ENCODE peak calls at places on chromosomes 13 and 19, in five cellular contexts. One of them, this sample, is unnamed.

GRCh38 chr19:51122112-51122981 is 2.4 kb upstream of the SIGLEC9 start:
- DNase-seq in fibroblast of pulmonary artery: peak
- DNase-seq in upper lobe of right lung: no peak
- DNase-seq in GM12865: no peak
- DNase-seq in CD4-positive, alpha-beta T cell: no peak
- DNase-seq in this sample: no peak

GRCh38 chr19:12825259-12826131 is 8.9 kb downstream of the RTBDN start:
- DNase-seq in fibroblast of pulmonary artery: no peak
- DNase-seq in upper lobe of right lung: no peak
- DNase-seq in GM12865: no peak
- DNase-seq in CD4-positive, alpha-beta T cell: no peak
- DNase-seq in this sample: peak

GRCh38 chr19:16894080-16894479 is 5.3 kb downstream of the F2RL3 start:
- DNase-seq in fibroblast of pulmonary artery: no peak
- DNase-seq in upper lobe of right lung: no peak
- DNase-seq in GM12865: peak
- DNase-seq in CD4-positive, alpha-beta T cell: no peak
- DNase-seq in this sample: no peak

GRCh38 chr13:29684441-29684840 is 89.0 kb upstream of the SLC7A1 start:
- DNase-seq in fibroblast of pulmonary artery: peak
- DNase-seq in upper lobe of right lung: no peak
- DNase-seq in GM12865: no peak
- DNase-seq in CD4-positive, alpha-beta T cell: no peak
- DNase-seq in this sample: no peak

GRCh38 chr13:114143806-114144605 is 11.6 kb upstream of the RASA3 start:
- DNase-seq in fibroblast of pulmonary artery: no peak
- DNase-seq in upper lobe of right lung: peak
- DNase-seq in GM12865: peak
- DNase-seq in CD4-positive, alpha-beta T cell: peak
- DNase-seq in this sample: peak

GRCh38 chr19:45117167-45117594 is 24.2 kb downstream of the PPP1R37 start:
- DNase-seq in fibroblast of pulmonary artery: no peak
- DNase-seq in upper lobe of right lung: peak
- DNase-seq in GM12865: peak
- DNase-seq in CD4-positive, alpha-beta T cell: no peak
- DNase-seq in this sample: peak

GRCh38 chr13:113110048-113110851 is 4.7 kb downstream of the F7 start:
- DNase-seq in fibroblast of pulmonary artery: no peak
- DNase-seq in upper lobe of right lung: peak
- DNase-seq in GM12865: no peak
- DNase-seq in CD4-positive, alpha-beta T cell: no peak
- DNase-seq in this sample: no peak

GRCh38 chr19:461664-462551 is 1.1 kb upstream of the SHC2 start:
- DNase-seq in fibroblast of pulmonary artery: no peak
- DNase-seq in upper lobe of right lung: peak
- DNase-seq in GM12865: no peak
- DNase-seq in CD4-positive, alpha-beta T cell: no peak
- DNase-seq in this sample: no peak

GRCh38 chr19:55082023-55082851 is 6.6 kb downstream of the EPS8L1 start:
- DNase-seq in fibroblast of pulmonary artery: peak
- DNase-seq in upper lobe of right lung: no peak
- DNase-seq in GM12865: peak
- DNase-seq in CD4-positive, alpha-beta T cell: peak
- DNase-seq in this sample: no peak

GRCh38 chr13:48492123-48493075 is 40.5 kb downstream of the RCBTB2 start:
- DNase-seq in fibroblast of pulmonary artery: peak
- DNase-seq in upper lobe of right lung: peak
- DNase-seq in GM12865: peak
- DNase-seq in CD4-positive, alpha-beta T cell: peak
- DNase-seq in this sample: peak

GRCh38 chr13:24407844-24408243 is 98.5 kb downstream of the C1QTNF9 start:
- DNase-seq in fibroblast of pulmonary artery: no peak
- DNase-seq in upper lobe of right lung: no peak
- DNase-seq in GM12865: no peak
- DNase-seq in CD4-positive, alpha-beta T cell: no peak
- DNase-seq in this sample: no peak

GRCh38 chr13:75607447-75607846 is 28.7 kb upstream of the LMO7 start:
- DNase-seq in fibroblast of pulmonary artery: no peak
- DNase-seq in upper lobe of right lung: no peak
- DNase-seq in GM12865: no peak
- DNase-seq in CD4-positive, alpha-beta T cell: no peak
- DNase-seq in this sample: no peak

GRCh38 chr19:5877869-5878268 is 7.5 kb upstream of the FUT5 start:
- DNase-seq in fibroblast of pulmonary artery: no peak
- DNase-seq in upper lobe of right lung: no peak
- DNase-seq in GM12865: no peak
- DNase-seq in CD4-positive, alpha-beta T cell: no peak
- DNase-seq in this sample: no peak

GRCh38 chr19:15412832-15413231 is 6.0 kb downstream of the AKAP8L start:
- DNase-seq in fibroblast of pulmonary artery: no peak
- DNase-seq in upper lobe of right lung: no peak
- DNase-seq in GM12865: no peak
- DNase-seq in CD4-positive, alpha-beta T cell: no peak
- DNase-seq in this sample: no peak

GRCh38 chr19:6740589-6741348 is 1.3 kb downstream of the TRIP10 start:
- DNase-seq in fibroblast of pulmonary artery: no peak
- DNase-seq in upper lobe of right lung: peak
- DNase-seq in GM12865: peak
- DNase-seq in CD4-positive, alpha-beta T cell: no peak
- DNase-seq in this sample: no peak

GRCh38 chr19:39082167-39082566 is 2.0 kb upstream of the ACP7 start:
- DNase-seq in fibroblast of pulmonary artery: no peak
- DNase-seq in upper lobe of right lung: no peak
- DNase-seq in GM12865: no peak
- DNase-seq in CD4-positive, alpha-beta T cell: no peak
- DNase-seq in this sample: no peak

DNA sequence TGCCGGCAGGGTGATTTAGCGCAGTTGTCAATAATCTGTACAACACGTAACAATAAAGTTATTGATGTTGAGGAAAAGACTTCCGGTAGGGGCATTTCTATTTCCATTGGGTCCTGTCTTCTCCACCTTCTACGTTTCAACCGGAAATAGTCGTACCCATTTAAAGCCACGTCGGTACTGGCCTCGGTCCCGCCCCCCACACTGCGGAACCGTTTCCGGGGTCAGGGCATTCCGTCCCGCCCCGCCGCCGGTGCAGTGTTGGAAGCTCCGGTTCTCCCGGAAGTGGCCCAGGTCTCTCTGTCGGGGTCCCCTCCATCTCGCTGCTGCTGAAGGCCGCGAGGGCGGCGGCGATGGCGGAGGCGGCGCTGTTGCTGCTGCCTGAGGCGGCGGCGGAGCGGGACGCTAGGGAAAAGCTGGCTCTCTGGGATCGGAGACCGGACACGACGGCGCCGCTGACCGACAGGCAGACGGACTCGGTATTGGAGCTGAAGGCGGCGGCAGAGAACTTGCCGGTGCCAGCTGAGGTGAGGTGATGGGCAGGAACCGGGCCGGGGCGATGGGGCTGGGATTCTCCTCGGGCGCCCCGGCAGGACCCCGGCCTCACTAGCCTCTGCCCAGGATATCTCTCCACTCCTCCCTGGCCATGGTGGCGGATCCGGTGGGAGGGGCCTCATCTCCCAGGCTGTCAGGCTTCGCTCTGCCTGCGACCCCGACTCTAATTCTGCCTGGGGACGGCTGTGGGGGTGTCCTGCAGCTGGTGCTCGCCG is at the start of gene COG3:
- DNase-seq in fibroblast of pulmonary artery: peak
- DNase-seq in upper lobe of right lung: peak
- DNase-seq in GM12865: peak
- DNase-seq in CD4-positive, alpha-beta T cell: peak
- DNase-seq in this sample: peak
- TF ChIP-seq CTCF in fibroblast of pulmonary artery: no peak
- TF ChIP-seq CTCF in upper lobe of right lung: no peak
- TF ChIP-seq CTCF in GM12865: peak
- TF ChIP-seq CTCF in CD4-positive, alpha-beta T cell: peak
- TF ChIP-seq CTCF in this sample: peak

GRCh38 chr13:74015137-74015536 is 119.1 kb downstream of the KLF12 start:
- DNase-seq in fibroblast of pulmonary artery: peak
- DNase-seq in upper lobe of right lung: no peak
- DNase-seq in GM12865: peak
- DNase-seq in CD4-positive, alpha-beta T cell: no peak
- DNase-seq in this sample: no peak
- TF ChIP-seq CTCF in fibroblast of pulmonary artery: peak
- TF ChIP-seq CTCF in upper lobe of right lung: peak
- TF ChIP-seq CTCF in GM12865: no peak
- TF ChIP-seq CTCF in CD4-positive, alpha-beta T cell: no peak
- TF ChIP-seq CTCF in this sample: no peak

DNA sequence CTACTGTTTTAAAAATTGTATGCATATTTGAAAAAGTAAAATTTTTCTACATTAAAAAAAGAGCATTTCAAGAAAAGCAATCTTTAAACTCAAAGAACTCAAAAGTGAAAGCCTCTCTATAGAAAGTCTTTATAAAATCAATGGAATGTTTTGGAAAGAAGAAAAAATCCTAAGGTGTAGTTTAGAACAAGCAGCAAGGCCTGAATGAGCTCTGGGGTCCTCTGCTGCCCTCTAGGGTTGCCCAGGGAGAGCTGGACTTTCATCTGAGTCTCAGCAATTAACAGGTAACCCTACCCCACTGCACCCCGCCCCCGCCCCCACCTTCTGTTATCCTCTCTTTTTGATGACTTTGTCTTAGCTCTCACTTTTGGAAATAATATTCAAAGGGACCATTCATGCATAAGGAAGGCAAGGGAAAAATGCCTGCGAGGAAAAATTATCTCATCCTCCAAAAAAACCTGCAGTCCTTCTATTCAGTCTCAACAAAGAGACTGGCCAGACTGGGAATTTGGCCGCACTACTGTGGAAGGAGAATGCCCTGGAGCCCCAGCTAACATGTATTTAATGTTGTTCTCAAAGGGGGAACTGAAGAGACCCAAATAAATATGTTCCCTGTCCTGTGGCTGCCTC is 24.1 kb downstream of the SLC25A30 start:
- DNase-seq in fibroblast of pulmonary artery: peak
- DNase-seq in upper lobe of right lung: no peak
- DNase-seq in GM12865: peak
- DNase-seq in CD4-positive, alpha-beta T cell: no peak
- DNase-seq in this sample: peak
- TF ChIP-seq CTCF in fibroblast of pulmonary artery: peak
- TF ChIP-seq CTCF in upper lobe of right lung: peak
- TF ChIP-seq CTCF in GM12865: peak
- TF ChIP-seq CTCF in CD4-positive, alpha-beta T cell: peak
- TF ChIP-seq CTCF in this sample: peak

DNA sequence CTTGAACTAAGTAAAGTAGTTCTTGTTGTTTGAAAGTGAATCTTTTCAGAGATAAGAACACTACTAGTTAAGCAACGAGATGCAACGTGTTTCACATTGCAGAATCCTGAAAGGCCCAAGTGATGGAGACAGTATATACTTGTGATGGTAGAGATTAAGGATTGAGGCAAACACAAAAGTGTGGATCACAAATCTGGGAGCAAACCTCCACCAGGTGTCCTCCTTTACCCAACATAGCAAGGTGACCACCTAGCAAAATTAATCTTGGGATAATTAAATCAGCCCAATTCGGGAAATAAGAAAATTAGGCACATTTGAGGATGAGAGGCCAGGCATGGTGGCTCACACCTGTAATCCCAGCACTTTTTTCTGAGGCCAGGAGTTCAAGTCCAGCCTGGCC is 563.9 kb downstream of the DACH1 start:
- DNase-seq in fibroblast of pulmonary artery: peak
- DNase-seq in upper lobe of right lung: no peak
- DNase-seq in GM12865: no peak
- DNase-seq in CD4-positive, alpha-beta T cell: no peak
- DNase-seq in this sample: no peak
- TF ChIP-seq CTCF in fibroblast of pulmonary artery: peak
- TF ChIP-seq CTCF in upper lobe of right lung: no peak
- TF ChIP-seq CTCF in GM12865: no peak
- TF ChIP-seq CTCF in CD4-positive, alpha-beta T cell: no peak
- TF ChIP-seq CTCF in this sample: no peak

DNA sequence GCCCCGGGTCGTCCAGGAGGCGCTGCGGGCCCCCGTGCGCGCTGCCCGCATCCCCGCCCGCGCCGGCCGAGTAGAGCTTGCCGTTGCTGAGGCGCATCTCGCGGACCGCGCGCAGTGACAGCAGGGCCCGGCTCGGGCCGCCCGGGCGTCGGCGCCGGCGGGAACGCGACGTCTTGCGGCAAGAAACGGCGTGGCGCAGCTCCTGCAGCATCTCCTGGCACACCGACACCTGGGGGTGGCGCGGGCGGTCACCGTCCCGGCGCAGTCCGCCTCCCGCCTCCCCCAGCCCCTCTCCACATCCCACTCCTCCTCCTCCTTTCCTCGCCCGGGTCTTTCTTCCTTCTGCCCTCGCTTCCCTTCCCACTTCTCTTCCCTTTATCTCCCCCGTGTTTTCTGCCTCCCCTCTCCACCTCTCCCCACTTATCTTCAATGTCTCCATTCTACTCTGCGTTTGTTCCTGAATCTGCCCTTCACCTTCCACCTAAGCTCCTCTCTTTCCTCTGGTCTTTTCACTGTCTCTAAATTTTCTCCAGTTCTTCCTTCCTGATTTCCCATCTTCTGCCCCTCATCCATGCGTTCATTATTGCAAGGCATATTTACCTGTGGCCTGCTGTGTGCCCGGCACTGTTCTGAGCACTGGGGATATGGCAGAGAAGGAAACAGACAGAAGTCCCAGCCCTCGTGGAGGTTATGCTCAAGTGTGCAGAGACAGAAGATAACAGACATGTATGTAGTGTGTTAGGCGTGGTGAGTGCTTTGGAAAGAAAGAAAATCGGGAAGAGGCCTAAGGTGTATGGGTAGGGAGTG is 5.2 kb upstream of the ATP1A3 start:
- DNase-seq in fibroblast of pulmonary artery: no peak
- DNase-seq in upper lobe of right lung: no peak
- DNase-seq in GM12865: no peak
- DNase-seq in CD4-positive, alpha-beta T cell: no peak
- DNase-seq in this sample: no peak
- TF ChIP-seq CTCF in fibroblast of pulmonary artery: no peak
- TF ChIP-seq CTCF in upper lobe of right lung: no peak
- TF ChIP-seq CTCF in GM12865: no peak
- TF ChIP-seq CTCF in CD4-positive, alpha-beta T cell: no peak
- TF ChIP-seq CTCF in this sample: no peak

GRCh38 chr19:3512562-3512961 is 6.5 kb downstream of the FZR1 start:
- DNase-seq in fibroblast of pulmonary artery: no peak
- DNase-seq in upper lobe of right lung: no peak
- DNase-seq in GM12865: no peak
- DNase-seq in CD4-positive, alpha-beta T cell: no peak
- DNase-seq in this sample: no peak
- TF ChIP-seq CTCF in fibroblast of pulmonary artery: no peak
- TF ChIP-seq CTCF in upper lobe of right lung: no peak
- TF ChIP-seq CTCF in GM12865: no peak
- TF ChIP-seq CTCF in CD4-positive, alpha-beta T cell: no peak
- TF ChIP-seq CTCF in this sample: no peak

DNA sequence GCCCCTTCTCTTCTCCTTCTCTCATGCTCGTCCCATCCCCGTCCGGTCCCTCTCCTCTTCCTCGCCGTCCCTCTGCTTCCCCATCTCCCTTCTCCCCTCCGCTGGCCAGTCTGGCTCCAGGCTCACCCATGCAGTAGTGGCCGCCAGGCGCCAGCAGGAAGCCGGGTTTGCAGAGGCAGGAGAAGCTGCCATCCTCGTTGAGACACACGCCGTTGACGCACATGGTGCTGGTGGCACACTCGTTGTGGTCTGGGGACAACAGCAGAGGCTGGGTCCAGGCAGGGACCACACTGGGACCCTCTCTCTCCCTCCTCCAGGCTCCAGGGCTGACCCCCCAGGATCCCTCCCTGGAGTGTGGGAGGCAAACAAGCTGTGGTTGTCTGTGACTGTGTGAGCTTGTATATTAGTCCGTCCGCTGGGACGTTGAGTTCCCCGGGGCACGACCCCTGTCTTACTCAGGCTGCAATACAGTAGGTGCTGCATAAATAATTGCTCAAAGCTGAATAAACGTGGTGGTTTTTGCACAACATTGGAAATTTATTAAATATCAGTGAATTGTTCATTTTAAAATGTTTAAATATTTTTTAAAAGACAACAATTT is 16.4 kb downstream of the FBN3 start:
- DNase-seq in fibroblast of pulmonary artery: no peak
- DNase-seq in upper lobe of right lung: no peak
- DNase-seq in GM12865: no peak
- DNase-seq in CD4-positive, alpha-beta T cell: no peak
- DNase-seq in this sample: no peak
- TF ChIP-seq CTCF in fibroblast of pulmonary artery: no peak
- TF ChIP-seq CTCF in upper lobe of right lung: no peak
- TF ChIP-seq CTCF in GM12865: no peak
- TF ChIP-seq CTCF in CD4-positive, alpha-beta T cell: no peak
- TF ChIP-seq CTCF in this sample: no peak